ENCODE peak calls at places on chromosomes 3 and 15, in eight cellular contexts. P, T, D, E, M, B, J and A are unnamed samples.
A peak's percentile ranks its signal among the peaks of the same experiment; 100 is the strongest.

GRCh38 chr3:88150371-88150770 is 612 bp downstream of the C3orf38 start:
- DNase-seq in T (no peak), M (peak; percentile 15), B (no peak), E (peak; percentile 42), J (peak; percentile 27), D (peak; percentile 16), P (no peak), A (no peak)

GRCh38 chr3:27507515-27508266 is 23.5 kb upstream of the SLC4A7 start:
- DNase-seq in M (peak; percentile 91), E (no peak), J (no peak), T (no peak), D (no peak), P (no peak), B (no peak), A (no peak)

GRCh38 chr3:150078983-150079739 is 108.5 kb upstream of the PFN2 start:
- DNase-seq in T (no peak), E (peak; percentile 95), J (no peak), M (peak; percentile 93), B (no peak), D (no peak), P (no peak), A (no peak)

GRCh38 chr3:173529062-173529711 is 131.6 kb downstream of the NLGN1 start:
- DNase-seq in B (no peak), D (no peak), E (peak; percentile 6), M (peak; percentile 29), P (no peak), J (no peak), T (no peak), A (no peak)

GRCh38 chr3:109831403-109831802 is 494.1 kb upstream of the DPPA4 start:
- DNase-seq in D (no peak), P (no peak), B (no peak), M (no peak), E (no peak), J (no peak), T (no peak), A (no peak)

GRCh38 chr3:35296533-35296932 is 342.8 kb upstream of the ARPP21 start:
- DNase-seq in D (no peak), P (no peak), E (peak; percentile 25), T (no peak), J (peak; percentile 12), B (no peak), M (no peak), A (no peak)

GRCh38 chr15:63899193-63899592 is 65.4 kb upstream of the HERC1 start:
- DNase-seq in P (no peak), B (no peak), J (no peak), M (no peak), E (no peak), D (no peak), T (no peak), A (no peak)

GRCh38 chr3:138848696-138849095 is 14.0 kb upstream of the PIK3CB start:
- DNase-seq in T (no peak), J (no peak), P (no peak), D (no peak), B (no peak), M (no peak), E (no peak), A (no peak)

GRCh38 chr3:42451116-42451515 is 40.7 kb upstream of the LYZL4 start:
- DNase-seq in M (peak; percentile 55), J (no peak), E (peak; percentile 8), B (no peak), T (no peak), D (no peak), P (no peak), A (no peak)

GRCh38 chr15:80969316-80969715 is 20.3 kb downstream of the MESD start:
- DNase-seq in T (no peak), J (no peak), D (no peak), P (no peak), M (no peak), E (no peak), B (no peak), A (no peak)

GRCh38 chr3:194102436-194102835 is 33.5 kb upstream of the HES1 start:
- DNase-seq in E (no peak), P (no peak), D (no peak), T (no peak), M (no peak), B (no peak), J (no peak), A (no peak)

GRCh38 chr3:123658118-123658859 is 73.4 kb upstream of the HACD2 start:
- DNase-seq in P (no peak), E (peak; percentile 72), M (no peak), J (no peak), T (no peak), B (peak; percentile 90), D (peak; percentile 23), A (peak; percentile 72)

GRCh38 chr15:65766422-65767263 is 25.4 kb downstream of the DENND4A start:
- DNase-seq in B (no peak), T (no peak), P (no peak), J (no peak), M (peak; percentile 55), D (no peak), E (peak; percentile 36), A (no peak)

GRCh38 chr3:89697321-89697916 is 590.0 kb downstream of the EPHA3 start:
- DNase-seq in E (peak; percentile 34), T (no peak), J (no peak), B (no peak), D (no peak), P (no peak), M (peak; percentile 32), A (no peak)

GRCh38 chr3:13559751-13560540 is 11.0 kb downstream of the FBLN2 start:
- DNase-seq in D (no peak), P (no peak), M (no peak), E (no peak), B (no peak), J (no peak), T (no peak), A (no peak)

GRCh38 chr15:40273428-40273827 is 9.4 kb downstream of the ANKRD63 start:
- DNase-seq in B (no peak), T (no peak), J (no peak), M (no peak), P (no peak), E (no peak), D (no peak), A (no peak)
- TF ChIP-seq CTCF in B (no peak), T (no peak), J (no peak), M (no peak), P (no peak), E (no peak), D (no peak), A (no peak)

GRCh38 chr3:172326993-172327392 is 121.3 kb downstream of the GHSR start:
- DNase-seq in E (no peak), M (no peak), P (no peak), B (no peak), J (no peak), T (no peak), D (no peak), A (no peak)

GRCh38 chr3:172332256-172333041 is 115.8 kb downstream of the GHSR start:
- DNase-seq in B (peak; percentile 85), E (peak; percentile 72), J (peak; percentile 39), T (peak; percentile 58), D (peak; percentile 56), M (peak; percentile 61), P (no peak), A (peak; percentile 48)

GRCh38 chr3:172330413-172330812 is 117.8 kb downstream of the GHSR start:
- DNase-seq in B (no peak), E (no peak), T (no peak), P (no peak), J (no peak), M (no peak), D (no peak), A (no peak)

GRCh38 chr3:172328282-172328681 is 120.0 kb downstream of the GHSR start:
- DNase-seq in D (no peak), T (no peak), P (no peak), B (no peak), E (no peak), J (no peak), M (no peak), A (no peak)

GRCh38 chr3:172329070-172329469 is 119.2 kb downstream of the GHSR start:
- DNase-seq in P (no peak), M (no peak), D (no peak), T (no peak), B (no peak), J (no peak), E (no peak), A (no peak)
- TF ChIP-seq CTCF in P (no peak), M (no peak), D (no peak), T (no peak), B (no peak), J (no peak), E (peak; percentile 28), A (no peak)

DNA sequence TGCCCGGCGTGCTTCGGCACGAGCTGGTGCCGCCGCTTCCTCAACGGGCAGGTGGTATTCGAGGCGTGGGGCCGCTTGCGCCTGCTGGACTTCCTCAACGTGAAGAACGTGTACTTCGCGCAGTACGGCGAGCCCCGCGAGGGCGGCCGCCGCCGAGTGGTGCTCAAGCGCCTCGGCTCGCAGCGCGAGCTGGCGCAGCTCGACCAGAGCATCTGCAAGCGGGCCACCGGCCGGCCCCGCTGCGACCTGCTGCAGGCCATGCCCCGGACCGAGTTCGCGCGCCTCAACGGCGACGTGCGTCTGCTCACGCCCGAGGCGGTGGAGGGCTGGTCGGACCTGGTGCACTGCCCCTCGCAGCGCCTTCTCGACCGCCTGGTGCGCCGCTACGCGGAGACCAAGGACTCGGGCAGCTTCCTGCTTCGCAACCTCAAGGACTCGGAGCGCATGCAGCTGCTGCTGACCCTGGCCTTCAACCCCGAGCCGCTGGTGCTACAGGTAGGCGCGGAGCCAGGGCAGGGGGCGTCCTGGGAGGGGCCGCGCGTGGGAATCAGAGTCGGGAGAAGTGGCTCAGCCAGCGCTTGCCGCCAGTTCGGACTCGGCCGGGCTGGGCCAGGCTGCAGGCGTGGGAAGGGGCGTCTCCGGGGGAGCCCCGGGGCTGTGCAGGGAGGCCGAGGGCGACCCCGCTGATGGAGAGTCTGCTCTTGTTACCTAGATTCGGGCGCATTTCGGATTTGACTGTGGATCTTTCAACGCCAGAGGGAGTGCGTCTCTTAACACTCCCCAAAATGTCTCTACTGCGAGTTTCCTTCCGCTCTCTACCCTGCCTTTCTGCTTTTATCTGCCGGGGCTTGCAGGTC is 1.1 kb downstream of the DIPK2A start:
- DNase-seq in M (peak; percentile 73), B (peak; percentile 75), P (peak; percentile 75), E (peak; percentile 93), D (peak; percentile 77), J (peak; percentile 73), T (peak; percentile 67), A (peak; percentile 60)
- TF ChIP-seq CTCF in M (peak; percentile 69), B (peak; percentile 40), P (peak; percentile 62), E (peak; percentile 69), D (peak; percentile 36), J (peak; percentile 51), T (peak; percentile 50), A (peak; percentile 52)

GRCh38 chr15:28014623-28015200 is 84.4 kb downstream of the OCA2 start:
- DNase-seq in D (no peak), E (no peak), B (no peak), P (no peak), J (no peak), M (no peak), T (no peak), A (no peak)

GRCh38 chr15:28018291-28019044 is 80.6 kb downstream of the OCA2 start:
- DNase-seq in T (no peak), B (no peak), D (no peak), P (no peak), E (no peak), J (no peak), M (no peak), A (no peak)

GRCh38 chr15:28019594-28020320 is 79.4 kb downstream of the OCA2 start:
- DNase-seq in T (no peak), P (no peak), M (no peak), B (no peak), E (no peak), D (no peak), J (no peak), A (no peak)

GRCh38 chr15:28015855-28016254 is 83.3 kb downstream of the OCA2 start:
- DNase-seq in M (no peak), T (no peak), D (no peak), P (no peak), B (no peak), E (no peak), J (no peak), A (no peak)

GRCh38 chr15:28017423-28017924 is 81.6 kb downstream of the OCA2 start:
- DNase-seq in P (no peak), E (no peak), D (no peak), M (peak; percentile 1), J (no peak), T (no peak), B (no peak), A (no peak)
- TF ChIP-seq CTCF in P (no peak), E (peak; percentile 22), D (peak; percentile 40), M (no peak), J (no peak), T (no peak), B (no peak), A (no peak)